ENCODE peak calls at places on chromosome 14, in ten cellular contexts. A, C, I, W, K, O, S, M, J and F are unnamed samples.

GRCh38 chr14:67221248-67221981 is 19.8 kb upstream of the PALS1 start:
- DNase-seq in A (no peak), C (no peak), I (peak), W (no peak), K (no peak), O (no peak), S (no peak), M (peak), J (no peak), F (no peak)

GRCh38 chr14:52455291-52456088 is 96.8 kb downstream of the TXNDC16 start:
- DNase-seq in A (no peak), C (no peak), I (peak), W (no peak), K (no peak), O (no peak), S (no peak), M (peak), J (no peak), F (no peak)

GRCh38 chr14:63777024-63777423 is 49.2 kb upstream of the SGPP1 start:
- DNase-seq in A (no peak), C (no peak), I (peak), W (no peak), K (no peak), O (no peak), S (no peak), M (peak), J (no peak), F (no peak)

GRCh38 chr14:61452452-61452851 is 131.1 kb downstream of the PRKCH start:
- DNase-seq in A (no peak), C (no peak), I (no peak), W (no peak), K (no peak), O (no peak), S (no peak), M (no peak), J (no peak), F (no peak)

GRCh38 chr14:69543341-69544249 is 31.1 kb downstream of the CCDC177 start:
- DNase-seq in A (no peak), C (no peak), I (peak), W (peak), K (peak), O (peak), S (no peak), M (peak), J (no peak), F (no peak)

GRCh38 chr14:52694761-52695480 is 437 bp downstream of the ERO1A start:
- DNase-seq in A (no peak), C (no peak), I (peak), W (peak), K (peak), O (peak), S (peak), M (peak), J (no peak), F (no peak)

GRCh38 chr14:64238049-64238448 is 56.1 kb downstream of the ESR2 start:
- DNase-seq in A (no peak), C (peak), I (no peak), W (no peak), K (no peak), O (no peak), S (no peak), M (no peak), J (no peak), F (no peak)

GRCh38 chr14:60648169-60648933 is 926 bp downstream of the SIX1 start:
- DNase-seq in A (no peak), C (peak), I (no peak), W (no peak), K (peak), O (no peak), S (no peak), M (no peak), J (no peak), F (peak)

GRCh38 chr14:80316426-80316825 is 105.1 kb upstream of the DIO2 start:
- DNase-seq in A (no peak), C (no peak), I (no peak), W (no peak), K (no peak), O (no peak), S (no peak), M (peak), J (no peak), F (no peak)

GRCh38 chr14:68878908-68879307 is 86.0 kb upstream of the ZFP36L1 start:
- DNase-seq in A (no peak), C (no peak), I (no peak), W (no peak), K (no peak), O (no peak), S (no peak), M (no peak), J (no peak), F (no peak)

GRCh38 chr14:89614009-89614691 is 197.1 kb upstream of the FOXN3 start:
- DNase-seq in A (no peak), C (no peak), I (no peak), W (no peak), K (no peak), O (no peak), S (no peak), M (no peak), J (no peak), F (peak)

GRCh38 chr14:24630872-24631477 is 3.0 kb downstream of the GZMB start:
- DNase-seq in A (no peak), C (no peak), I (peak), W (peak), K (no peak), O (no peak), S (peak), M (no peak), J (no peak), F (no peak)

GRCh38 chr14:76958975-76959710 is 69.4 kb downstream of the IRF2BPL start:
- DNase-seq in A (no peak), C (no peak), I (no peak), W (no peak), K (no peak), O (no peak), S (peak), M (peak), J (no peak), F (peak)

GRCh38 chr14:53034688-53035087 is 83.8 kb upstream of the FERMT2 start:
- DNase-seq in A (no peak), C (no peak), I (no peak), W (no peak), K (no peak), O (no peak), S (no peak), M (no peak), J (no peak), F (no peak)

GRCh38 chr14:63759454-63759853 is 31.6 kb upstream of the SGPP1 start:
- DNase-seq in A (no peak), C (no peak), I (peak), W (no peak), K (no peak), O (no peak), S (no peak), M (no peak), J (no peak), F (no peak)

GRCh38 chr14:77375973-77376372 is 921 bp downstream of the TMED8 start:
- DNase-seq in A (no peak), C (no peak), I (no peak), W (no peak), K (no peak), O (no peak), S (no peak), M (no peak), J (no peak), F (no peak)

GRCh38 chr14:96698846-96699543 is 98.2 kb upstream of the VRK1 start:
- DNase-seq in A (no peak), C (no peak), I (no peak), W (no peak), K (no peak), O (no peak), S (no peak), M (no peak), J (no peak), F (peak)

GRCh38 chr14:61542848-61543790 is 152.2 kb upstream of the HIF1A start:
- DNase-seq in A (no peak), C (no peak), I (peak), W (no peak), K (no peak), O (peak), S (peak), M (no peak), J (no peak), F (no peak)

GRCh38 chr14:101492716-101493115 is 68.6 kb upstream of the DIO3 start:
- DNase-seq in A (no peak), C (no peak), I (no peak), W (no peak), K (peak), O (peak), S (no peak), M (no peak), J (peak), F (no peak)

GRCh38 chr14:90661881-90662280 is 154.3 kb downstream of the TTC7B start:
- DNase-seq in A (no peak), C (no peak), I (no peak), W (peak), K (peak), O (no peak), S (peak), M (no peak), J (no peak), F (no peak)

GRCh38 chr14:38255408-38255672 is 553 bp downstream of the CLEC14A start:
- DNase-seq in A (no peak), C (peak), I (no peak), W (no peak), K (peak), O (no peak), S (peak), M (peak), J (peak), F (peak)

GRCh38 chr14:38254565-38255407 is 1.1 kb downstream of the CLEC14A start:
- DNase-seq in A (no peak), C (peak), I (peak), W (no peak), K (no peak), O (no peak), S (no peak), M (no peak), J (no peak), F (no peak)

GRCh38 chr14:38255673-38256357 is at the start of gene CLEC14A:
- DNase-seq in A (no peak), C (peak), I (no peak), W (peak), K (peak), O (peak), S (peak), M (peak), J (peak), F (no peak)

GRCh38 chr14:38257500-38257899 is 1.6 kb upstream of the CLEC14A start:
- DNase-seq in A (no peak), C (no peak), I (peak), W (no peak), K (no peak), O (no peak), S (no peak), M (no peak), J (no peak), F (no peak)

GRCh38 chr14:38256358-38256840 is 506 bp upstream of the CLEC14A start:
- DNase-seq in A (no peak), C (no peak), I (peak), W (no peak), K (no peak), O (no peak), S (no peak), M (no peak), J (no peak), F (no peak)
- TF ChIP-seq CTCF in A (no peak), C (no peak), I (peak), W (no peak), K (peak), O (no peak), S (no peak), M (no peak), J (peak), F (no peak)

DNA sequence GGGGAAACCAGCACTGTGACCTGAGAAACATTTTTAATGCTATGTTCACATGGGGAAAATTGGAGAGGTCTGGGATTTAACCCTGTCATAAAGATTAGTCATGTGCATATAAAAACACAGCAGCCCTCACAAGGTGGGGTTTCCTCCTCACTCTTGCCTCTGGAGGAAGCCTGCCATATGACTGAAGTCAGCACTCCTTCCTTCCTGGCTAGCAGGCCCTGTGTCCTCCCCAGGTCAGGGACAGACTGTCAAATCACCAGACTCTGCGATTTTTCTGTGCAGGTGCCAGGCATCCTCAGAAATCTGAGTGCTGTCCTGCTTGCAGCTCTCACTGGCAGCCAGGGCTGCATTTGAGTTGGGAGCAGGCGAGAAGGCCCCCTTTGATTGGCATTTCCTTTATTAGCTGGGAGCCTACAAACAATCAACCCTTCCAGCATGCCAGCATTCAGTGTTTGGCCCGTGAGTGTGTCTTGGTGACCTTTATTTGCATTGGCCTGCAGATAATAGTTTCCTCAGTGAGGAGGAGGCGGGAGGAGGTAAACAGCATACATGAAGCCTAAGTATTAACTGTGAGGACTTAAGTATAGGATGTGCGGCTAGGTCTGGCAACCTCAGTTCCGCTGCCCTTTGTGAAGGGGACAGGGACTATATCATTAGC is 183.8 kb upstream of the ARHGAP5 start:
- DNase-seq in A (no peak), C (no peak), I (no peak), W (no peak), K (no peak), O (no peak), S (no peak), M (peak), J (no peak), F (no peak)
- TF ChIP-seq CTCF in A (no peak), C (no peak), I (no peak), W (no peak), K (no peak), O (no peak), S (no peak), M (no peak), J (no peak), F (no peak)

DNA sequence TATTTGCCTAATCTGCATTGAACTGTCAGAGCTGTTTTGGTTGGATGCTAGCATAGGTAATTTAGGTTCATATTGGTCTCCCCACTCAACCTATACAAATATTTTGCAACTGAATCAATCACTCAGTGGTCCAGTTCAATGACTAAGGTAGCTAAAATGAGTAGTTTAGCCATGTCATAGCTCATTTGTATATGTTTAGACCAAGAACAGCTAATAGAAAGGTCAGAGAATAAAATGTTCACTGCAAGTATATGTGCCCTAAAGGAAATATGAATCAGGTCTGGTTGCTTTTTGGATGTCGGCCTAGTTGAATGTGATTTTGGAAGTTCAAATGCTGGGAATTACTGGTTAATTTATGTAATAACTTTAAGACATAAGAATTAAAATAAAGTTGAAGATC is 883.9 kb downstream of the LRFN5 start:
- DNase-seq in A (no peak), C (no peak), I (peak), W (no peak), K (no peak), O (no peak), S (no peak), M (peak), J (no peak), F (no peak)
- TF ChIP-seq CTCF in A (no peak), C (no peak), I (no peak), W (no peak), K (no peak), O (no peak), S (no peak), M (no peak), J (no peak), F (no peak)

GRCh38 chr14:92596328-92596943 is 82.9 kb downstream of the RIN3 start:
- DNase-seq in A (no peak), C (no peak), I (no peak), W (no peak), K (no peak), O (no peak), S (no peak), M (no peak), J (no peak), F (no peak)
- TF ChIP-seq CTCF in A (no peak), C (no peak), I (peak), W (no peak), K (no peak), O (no peak), S (no peak), M (no peak), J (no peak), F (peak)

DNA sequence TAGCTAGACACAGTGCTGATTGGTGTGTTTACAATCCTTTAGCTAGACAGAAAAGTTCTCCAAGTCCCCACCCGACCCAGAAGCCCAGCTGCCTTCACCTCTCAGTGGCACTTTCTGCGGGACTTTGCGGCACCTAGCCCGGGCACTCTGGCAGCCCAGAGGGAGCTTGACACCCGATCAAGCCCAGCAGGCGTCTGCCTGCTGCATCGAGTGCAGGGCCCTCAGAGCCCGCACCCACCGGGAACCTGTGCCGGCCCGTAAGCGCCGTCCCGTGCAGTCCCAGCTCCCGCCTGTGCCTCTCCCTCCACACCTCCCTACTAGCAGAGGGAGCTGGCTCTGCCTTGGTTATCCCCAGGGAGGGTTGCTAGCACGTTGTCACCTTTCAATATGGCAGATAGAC is 631.0 kb upstream of the STXBP6 start:
- DNase-seq in A (no peak), C (no peak), I (no peak), W (no peak), K (no peak), O (no peak), S (no peak), M (no peak), J (no peak), F (no peak)
- TF ChIP-seq CTCF in A (no peak), C (no peak), I (no peak), W (no peak), K (no peak), O (no peak), S (no peak), M (no peak), J (no peak), F (no peak)

DNA sequence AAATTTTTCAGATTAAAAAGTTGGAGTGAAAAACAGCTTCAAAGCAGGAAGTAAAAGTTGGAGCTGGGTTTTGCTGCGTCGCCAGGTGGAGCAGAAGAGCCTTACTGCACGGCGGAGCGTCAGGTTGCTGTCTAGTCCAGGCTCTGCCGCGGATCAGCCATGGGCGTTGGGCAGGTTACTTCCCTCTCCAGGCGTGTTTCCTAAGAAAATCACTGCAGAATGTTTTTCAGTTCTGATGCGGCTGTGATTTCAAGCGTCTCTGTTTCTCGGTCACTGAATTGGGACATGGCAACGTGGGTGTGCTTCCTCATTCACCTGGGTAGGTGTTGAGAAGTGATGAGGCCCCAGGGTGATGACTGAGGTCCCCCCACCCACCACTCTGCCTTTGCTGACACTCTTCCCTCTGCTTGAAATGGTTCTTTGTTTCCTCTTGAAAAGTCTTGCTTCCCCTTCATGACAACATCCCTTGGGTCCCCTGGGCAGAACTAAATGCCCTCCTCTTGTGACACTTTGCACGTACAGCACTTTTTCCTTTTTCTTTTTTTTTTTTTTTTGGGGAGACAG is 7.6 kb downstream of the EVL start:
- DNase-seq in A (no peak), C (no peak), I (no peak), W (peak), K (peak), O (no peak), S (peak), M (no peak), J (no peak), F (peak)
- TF ChIP-seq CTCF in A (no peak), C (no peak), I (no peak), W (peak), K (peak), O (no peak), S (peak), M (no peak), J (peak), F (peak)

GRCh38 chr14:36525746-36526099 is 5.7 kb upstream of the NKX2-1 start:
- DNase-seq in A (no peak), C (no peak), I (no peak), W (no peak), K (no peak), O (no peak), S (no peak), M (no peak), J (no peak), F (no peak)

GRCh38 chr14:36522347-36522971 is 2.4 kb upstream of the NKX2-1 start:
- DNase-seq in A (no peak), C (peak), I (no peak), W (no peak), K (no peak), O (no peak), S (peak), M (no peak), J (no peak), F (no peak)

GRCh38 chr14:36522972-36523685 is 3.1 kb upstream of the NKX2-1 start:
- DNase-seq in A (no peak), C (peak), I (no peak), W (no peak), K (no peak), O (no peak), S (peak), M (no peak), J (no peak), F (no peak)

GRCh38 chr14:36524220-36524837 is 4.3 kb upstream of the NKX2-1 start:
- DNase-seq in A (no peak), C (peak), I (no peak), W (no peak), K (no peak), O (no peak), S (peak), M (no peak), J (no peak), F (no peak)

GRCh38 chr14:36524874-36525745 is 5.1 kb upstream of the NKX2-1 start:
- DNase-seq in A (no peak), C (peak), I (no peak), W (peak), K (peak), O (no peak), S (peak), M (no peak), J (no peak), F (no peak)
- TF ChIP-seq CTCF in A (no peak), C (peak), I (peak), W (peak), K (peak), O (no peak), S (peak), M (peak), J (peak), F (peak)

DNA sequence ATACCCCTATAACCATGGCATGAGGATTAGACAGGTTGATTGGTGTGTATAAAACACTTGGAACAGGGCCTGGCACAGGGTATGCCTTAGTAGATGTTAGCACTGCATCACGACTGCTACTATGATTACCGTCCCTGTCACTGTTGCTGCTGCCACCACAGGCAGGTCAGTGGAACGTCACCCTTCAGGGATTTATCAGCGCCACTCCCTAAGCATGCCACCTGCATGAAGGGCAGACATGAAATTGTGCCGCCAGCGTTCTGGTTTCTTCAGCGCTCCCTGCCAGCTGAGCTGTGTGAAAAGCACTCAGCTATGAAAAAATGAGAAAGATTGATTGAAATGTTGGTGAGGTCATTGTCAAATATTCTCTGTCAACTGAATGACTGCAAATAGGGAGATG is 477.0 kb downstream of the DPF3 start:
- DNase-seq in A (no peak), C (no peak), I (no peak), W (no peak), K (no peak), O (no peak), S (peak), M (no peak), J (no peak), F (no peak)
- TF ChIP-seq CTCF in A (no peak), C (no peak), I (no peak), W (no peak), K (no peak), O (no peak), S (no peak), M (no peak), J (no peak), F (peak)